ENCODE peak calls at places on chromosomes 3 and 15, in nine cellular contexts. H is nephron progenitor cell, T is GM23338, X is spleen, N is breast epithelium, L is cardiac muscle cell, S is HFFc6, U is GM10248, P is hepatocyte. G is an unnamed sample.

GRCh38 chr3:111484666-111485065 is 57.3 kb upstream of the CD96 start:
- DNase-seq in X (no peak), S (no peak), H (no peak), U (no peak), N (no peak), T (no peak), L (no peak), P (no peak), G (peak; percentile 72)

GRCh38 chr3:13528217-13528801 is 20.6 kb upstream of the FBLN2 start:
- DNase-seq in N (no peak), H (no peak), X (peak; percentile 47), S (no peak), P (peak; percentile 42), U (no peak), L (peak; percentile 45), T (peak; percentile 93), G (no peak)

GRCh38 chr3:48634661-48635221 is 520 bp downstream of the SLC26A6 start:
- DNase-seq in T (peak; percentile 78), L (peak; percentile 56), H (peak; percentile 62), P (peak; percentile 77), X (peak; percentile 84), U (peak; percentile 75), S (peak; percentile 44), N (no peak), G (no peak)

GRCh38 chr15:51356983-51357382 is 15.5 kb downstream of the GLDN start:
- DNase-seq in P (no peak), S (no peak), L (no peak), T (no peak), U (no peak), X (no peak), N (no peak), H (no peak), G (no peak)

GRCh38 chr3:154904328-154904727 is 175.8 kb upstream of the MME start:
- DNase-seq in P (peak; percentile 13), L (peak; percentile 22), H (peak; percentile 3), U (no peak), S (peak; percentile 33), N (no peak), T (peak; percentile 78), X (no peak), G (no peak)

GRCh38 chr3:123076496-123077418 is 9.9 kb downstream of the PDIA5 start:
- DNase-seq in H (no peak), L (no peak), T (no peak), U (no peak), S (no peak), P (peak; percentile 41), X (no peak), N (no peak), G (no peak)

GRCh38 chr15:85746641-85747040 is 48.1 kb downstream of the KLHL25 start:
- DNase-seq in S (no peak), N (peak; percentile 17), L (no peak), H (no peak), X (peak; percentile 42), T (no peak), U (no peak), P (no peak), G (no peak)

GRCh38 chr3:193310914-193311723 is 67.4 kb downstream of the ATP13A5 start:
- DNase-seq in S (no peak), X (no peak), P (no peak), N (no peak), T (no peak), U (no peak), H (peak; percentile 6), L (peak; percentile 19), G (no peak)

GRCh38 chr3:166453472-166453871 is 616.2 kb upstream of the BCHE start:
- DNase-seq in H (no peak), S (no peak), X (no peak), P (no peak), U (no peak), L (no peak), N (no peak), T (no peak), G (no peak)

GRCh38 chr3:64355473-64355872 is 130.2 kb upstream of the PRICKLE2 start:
- DNase-seq in U (no peak), P (peak; percentile 29), H (no peak), T (no peak), S (peak; percentile 12), X (no peak), N (no peak), L (peak; percentile 24), G (no peak)

GRCh38 chr3:181892848-181893247 is 181.1 kb downstream of the SOX2 start:
- DNase-seq in L (no peak), T (peak; percentile 41), P (no peak), X (no peak), N (no peak), S (no peak), H (no peak), U (no peak), G (no peak)

GRCh38 chr3:111595239-111595638 is at the start of gene ZBED2:
- DNase-seq in S (no peak), L (no peak), N (no peak), H (no peak), P (no peak), T (no peak), U (peak; percentile 26), X (no peak), G (no peak)

GRCh38 chr15:39578851-39579486 is 1.9 kb upstream of the THBS1 start:
- DNase-seq in P (no peak), T (peak; percentile 50), H (no peak), S (peak; percentile 20), U (no peak), N (no peak), L (peak; percentile 36), X (no peak), G (peak; percentile 11)

GRCh38 chr3:31294430-31295149 is 238.1 kb upstream of the STT3B start:
- DNase-seq in U (no peak), L (no peak), P (no peak), T (no peak), S (peak; percentile 10), H (no peak), N (no peak), X (no peak), G (no peak)

DNA sequence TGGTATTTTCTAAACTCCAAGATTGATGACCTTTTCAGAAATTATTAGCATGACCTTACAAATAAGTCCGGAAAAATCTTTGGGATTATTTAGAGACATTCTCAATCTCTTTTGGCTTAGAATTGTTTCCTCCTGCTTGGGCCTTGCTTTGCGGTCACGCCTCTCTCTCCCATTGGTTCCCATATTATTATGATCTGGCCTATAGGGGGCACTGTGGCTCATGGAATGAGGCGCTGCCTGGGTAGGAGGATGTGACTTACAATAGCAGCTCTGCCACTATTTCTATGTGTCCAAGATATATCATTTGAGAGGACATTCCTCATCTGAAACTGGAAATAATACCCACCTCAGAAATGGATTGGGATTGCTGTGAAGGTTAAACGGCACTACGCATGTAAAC is 464.9 kb downstream of the MFSD1 start:
- DNase-seq in N (no peak), T (peak; percentile 90), S (peak; percentile 37), L (peak; percentile 71), H (peak; percentile 65), U (no peak), P (peak; percentile 58), X (no peak), G (no peak)
- TF ChIP-seq CTCF in N (no peak), T (peak; percentile 91), S (peak; percentile 79), L (peak; percentile 31), H (peak; percentile 65), U (peak; percentile 4), P (peak; percentile 40), X (no peak), G (peak; percentile 37)

GRCh38 chr3:39727415-39727814 is 82.0 kb upstream of the MYRIP start:
- DNase-seq in S (no peak), U (no peak), P (no peak), L (no peak), X (no peak), N (no peak), T (peak; percentile 66), H (no peak), G (no peak)
- TF ChIP-seq CTCF in S (no peak), U (no peak), P (no peak), L (no peak), X (no peak), N (no peak), T (peak; percentile 83), H (no peak), G (peak; percentile 23)

DNA sequence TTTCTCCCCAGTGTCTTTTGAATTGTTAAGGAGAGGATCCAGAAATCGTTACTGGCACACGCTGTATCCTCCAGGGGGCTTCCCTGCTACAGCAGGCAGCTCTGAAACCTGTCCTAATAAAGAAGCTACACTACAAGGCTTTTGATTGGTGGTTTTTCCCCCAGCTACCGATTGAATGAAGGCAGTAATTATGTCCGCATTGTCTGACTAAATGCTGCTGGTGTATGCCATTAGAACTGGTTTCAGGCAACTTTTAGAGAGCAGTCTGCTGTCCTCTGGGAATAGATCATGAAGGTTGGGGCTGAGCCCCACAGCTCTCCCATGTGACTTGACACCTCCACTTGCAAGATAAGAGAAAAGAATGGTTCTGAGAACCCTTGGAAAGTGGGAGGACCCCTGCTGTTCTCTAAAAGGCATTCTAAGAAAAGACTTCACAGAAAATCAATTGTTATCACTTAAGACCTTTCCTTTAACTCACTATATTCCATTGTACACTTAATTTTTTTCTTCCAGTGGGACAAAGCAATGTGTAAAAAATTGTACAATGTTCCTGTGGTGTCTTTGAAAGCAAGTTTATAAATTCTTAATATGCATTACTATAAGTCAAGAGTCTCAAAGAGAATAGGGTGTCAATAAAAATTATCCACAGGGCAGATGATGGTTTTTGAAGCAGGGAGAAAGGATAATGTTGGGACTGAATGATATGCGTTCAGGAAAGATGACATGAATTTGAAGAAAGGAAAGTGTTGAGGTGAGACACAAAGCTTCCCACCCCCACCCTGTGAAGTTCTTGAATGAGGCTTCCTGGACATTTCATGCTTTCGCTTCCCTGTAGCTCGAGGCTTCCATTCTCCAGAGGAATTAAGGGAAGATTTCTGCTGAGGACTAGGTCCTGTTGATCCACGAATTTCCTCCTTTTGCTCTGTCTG is 53.0 kb upstream of the DAZL start:
- DNase-seq in S (no peak), T (peak; percentile 69), X (no peak), P (no peak), L (peak; percentile 55), H (no peak), U (no peak), N (no peak), G (no peak)
- TF ChIP-seq CTCF in S (peak; percentile 8), T (peak; percentile 36), X (no peak), P (peak; percentile 12), L (peak; percentile 32), H (no peak), U (no peak), N (no peak), G (no peak)

GRCh38 chr15:93035092-93035915 is 53.7 kb downstream of the RGMA start:
- DNase-seq in P (no peak), T (no peak), N (peak; percentile 28), H (no peak), S (no peak), X (peak; percentile 32), U (no peak), L (no peak), G (no peak)

GRCh38 chr15:93036922-93037321 is 52.1 kb downstream of the RGMA start:
- DNase-seq in U (no peak), X (peak; percentile 66), S (no peak), H (no peak), T (no peak), P (no peak), L (no peak), N (peak; percentile 45), G (no peak)

GRCh38 chr15:93035953-93036810 is 52.8 kb downstream of the RGMA start:
- DNase-seq in S (no peak), T (peak; percentile 69), X (peak; percentile 84), N (peak; percentile 48), U (peak; percentile 78), P (peak; percentile 50), H (peak; percentile 46), L (peak; percentile 61), G (no peak)

GRCh38 chr15:93038064-93038705 is 50.8 kb downstream of the RGMA start:
- DNase-seq in P (no peak), U (no peak), H (no peak), N (peak; percentile 22), T (no peak), X (peak; percentile 32), S (no peak), L (no peak), G (no peak)

GRCh38 chr15:93037341-93038063 is 51.5 kb downstream of the RGMA start:
- DNase-seq in U (no peak), L (peak; percentile 25), T (no peak), P (peak; percentile 41), N (peak; percentile 51), X (peak; percentile 85), H (no peak), S (no peak), G (no peak)
- TF ChIP-seq CTCF in U (no peak), L (peak; percentile 37), T (peak; percentile 43), P (peak; percentile 21), N (no peak), X (no peak), H (no peak), S (no peak), G (peak; percentile 42)

G was measured in AG09309.